ENCODE peak calls at places on chromosome 11, in seven cellular contexts. U is SK-N-SH, K is stomach, G is astrocyte, A is thoracic aorta, X is prostate gland, I is PC-3. O is an unnamed sample.

GRCh38 chr11:1879941-1880720 is 11.6 kb downstream of the PRR33 start:
- DNase-seq in U (peak; percentile 25), K (no peak), G (peak; percentile 13), A (no peak), X (no peak), I (no peak), O (peak; percentile 79)

GRCh38 chr11:77487790-77488189 is 13.9 kb upstream of the PAK1 start:
- DNase-seq in U (no peak), K (no peak), G (no peak), A (no peak), X (no peak), I (no peak), O (no peak)

GRCh38 chr11:86427441-86427840 is 52.8 kb downstream of the CCDC81 start:
- DNase-seq in U (no peak), K (no peak), G (no peak), A (no peak), X (no peak), I (no peak), O (no peak)

GRCh38 chr11:94776351-94777321 is 8.5 kb downstream of the AMOTL1 start:
- DNase-seq in U (no peak), K (peak; percentile 29), G (peak; percentile 78), A (no peak), X (peak; percentile 40), I (peak; percentile 69), O (peak; percentile 60)

GRCh38 chr11:20647976-20648565 is 21.3 kb upstream of the NELL1 start:
- DNase-seq in U (peak; percentile 74), K (peak; percentile 36), G (peak; percentile 5), A (no peak), X (peak; percentile 29), I (peak; percentile 71), O (no peak)

GRCh38 chr11:85656777-85657176 is 8.2 kb downstream of the CREBZF start:
- DNase-seq in U (no peak), K (no peak), G (no peak), A (no peak), X (no peak), I (no peak), O (no peak)

GRCh38 chr11:24453129-24453723 is 43.6 kb upstream of the LUZP2 start:
- DNase-seq in U (no peak), K (no peak), G (peak; percentile 45), A (no peak), X (no peak), I (peak; percentile 46), O (peak; percentile 1)

GRCh38 chr11:43712676-43713075 is 32.1 kb downstream of the HSD17B12 start:
- DNase-seq in U (no peak), K (no peak), G (peak; percentile 25), A (no peak), X (no peak), I (peak; percentile 28), O (no peak)

GRCh38 chr11:65435981-65436411 is 13.4 kb downstream of the NEAT1 start:
- DNase-seq in U (no peak), K (peak; percentile 49), G (no peak), A (no peak), X (peak; percentile 36), I (no peak), O (no peak)

GRCh38 chr11:48880021-48880441 is 103.7 kb downstream of the TRIM51G start:
- DNase-seq in U (no peak), K (no peak), G (no peak), A (no peak), X (no peak), I (no peak), O (no peak)

GRCh38 chr11:124977006-124977405 is 23.0 kb downstream of the CCDC15 start:
- DNase-seq in U (no peak), K (no peak), G (no peak), A (no peak), X (no peak), I (no peak), O (no peak)

GRCh38 chr11:68213555-68214172 is 568 bp upstream of the KMT5B start:
- DNase-seq in U (peak; percentile 94), K (peak; percentile 90), G (peak; percentile 96), A (peak; percentile 35), X (peak; percentile 87), I (peak; percentile 91), O (peak; percentile 94)

GRCh38 chr11:59289356-59289755 is 69.3 kb upstream of the OR5AN1 start:
- DNase-seq in U (no peak), K (no peak), G (no peak), A (no peak), X (no peak), I (no peak), O (no peak)

GRCh38 chr11:19725379-19726079 is 12.9 kb downstream of the NAV2 start:
- DNase-seq in U (no peak), K (peak; percentile 41), G (peak; percentile 26), A (peak; percentile 44), X (peak; percentile 70), I (peak; percentile 91), O (no peak)

GRCh38 chr11:134276396-134277175 is 407 bp downstream of the GLB1L3 start:
- DNase-seq in U (peak; percentile 77), K (no peak), G (no peak), A (no peak), X (no peak), I (no peak), O (no peak)

GRCh38 chr11:56889986-56890385 is 98.7 kb upstream of the OR5AK2 start:
- DNase-seq in U (no peak), K (no peak), G (no peak), A (no peak), X (no peak), I (no peak), O (no peak)

GRCh38 chr11:124424384-124424921 is at the start of gene OR8B4:
- DNase-seq in U (no peak), K (no peak), G (no peak), A (no peak), X (no peak), I (no peak), O (no peak)

GRCh38 chr11:101567086-101567485 is 16.7 kb downstream of the TRPC6 start:
- DNase-seq in U (no peak), K (no peak), G (no peak), A (no peak), X (no peak), I (no peak), O (no peak)

GRCh38 chr11:77136074-77136473 is 8.0 kb downstream of the MYO7A start:
- DNase-seq in U (no peak), K (no peak), G (peak; percentile 46), A (no peak), X (no peak), I (peak; percentile 62), O (no peak)

GRCh38 chr11:72685560-72686480 is 11.6 kb upstream of the PDE2A start:
- DNase-seq in U (peak; percentile 66), K (no peak), G (no peak), A (no peak), X (no peak), I (no peak), O (no peak)

GRCh38 chr11:60906132-60906972 is at the start of gene PRPF19:
- DNase-seq in U (peak; percentile 97), K (peak; percentile 98), G (peak; percentile 85), A (peak; percentile 92), X (peak; percentile 96), I (peak; percentile 100), O (peak; percentile 93)

GRCh38 chr11:66561178-66561974 is 7.0 kb downstream of the CTSF start:
- DNase-seq in U (no peak), K (no peak), G (no peak), A (no peak), X (no peak), I (no peak), O (no peak)

DNA sequence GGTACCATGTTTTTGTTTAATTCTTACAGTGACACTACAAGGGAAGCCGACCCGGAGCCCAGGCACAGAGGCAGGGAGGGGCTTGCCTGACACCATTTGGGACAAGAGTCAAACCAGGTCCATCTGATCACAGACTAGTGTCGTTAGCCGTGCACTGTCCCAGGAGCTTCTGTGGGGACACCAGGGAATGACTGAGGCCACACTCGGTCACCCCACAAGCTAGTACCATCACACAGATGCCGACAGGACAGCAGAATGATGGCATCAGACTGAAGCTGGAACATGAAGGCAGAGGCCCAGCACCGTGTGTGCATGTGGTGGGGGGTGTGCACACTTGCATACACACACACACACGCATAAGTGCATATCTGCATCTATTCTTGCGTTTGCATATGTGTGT is 61.5 kb upstream of the NECTIN1 start:
- DNase-seq in U (no peak), K (no peak), G (no peak), A (no peak), X (no peak), I (no peak), O (no peak)
- H3K27me3 ChIP-seq in U (no peaks in the 10 kb centered on the region), K (no peaks in the 10 kb centered on the region), G (no peaks in the 10 kb centered on the region), A (no peaks in the 10 kb centered on the region), X (no peaks in the 10 kb centered on the region), I (peaks cover 40% of the 10 kb centered on the region), O (no peaks in the 10 kb centered on the region)

GRCh38 chr11:3197878-3198528 is 20.6 kb downstream of the MRGPRG start:
- DNase-seq in U (peak; percentile 36), K (no peak), G (no peak), A (no peak), X (no peak), I (no peak), O (no peak)
- H3K27me3 ChIP-seq in U (peaks cover 14% of the 10 kb centered on the region), K (peaks cover 36% of the 10 kb centered on the region), G (peaks cover 19% of the 10 kb centered on the region), A (no peaks in the 10 kb centered on the region), X (peaks cover 6% of the 10 kb centered on the region), I (peaks cover 23% of the 10 kb centered on the region), O (no peaks in the 10 kb centered on the region)

GRCh38 chr11:64409707-64410395 is 50.9 kb downstream of the RPS6KA4 start:
- DNase-seq in U (no peak), K (no peak), G (peak; percentile 13), A (no peak), X (no peak), I (no peak), O (no peak)
- H3K27me3 ChIP-seq in U (no peaks in the 10 kb centered on the region), K (no peaks in the 10 kb centered on the region), G (peaks cover 5% of the 10 kb centered on the region), A (no peaks in the 10 kb centered on the region), X (no peaks in the 10 kb centered on the region), I (no peaks in the 10 kb centered on the region), O (no peaks in the 10 kb centered on the region)

GRCh38 chr11:131662310-131662709 is 291.9 kb downstream of the NTM start:
- DNase-seq in U (no peak), K (no peak), G (no peak), A (no peak), X (no peak), I (no peak), O (no peak)
- H3K27me3 ChIP-seq in U (no peaks in the 10 kb centered on the region), K (no peaks in the 10 kb centered on the region), G (no peaks in the 10 kb centered on the region), A (no peaks in the 10 kb centered on the region), X (no peaks in the 10 kb centered on the region), I (peaks cover 73% of the 10 kb centered on the region), O (no peaks in the 10 kb centered on the region)

GRCh38 chr11:8261316-8261715 is 2.4 kb downstream of the LMO1 start:
- DNase-seq in U (no peak), K (peak; percentile 17), G (no peak), A (no peak), X (no peak), I (no peak), O (no peak)
- H3K27me3 ChIP-seq in U (peaks cover 35% of the 10 kb centered on the region), K (peaks cover 52% of the 10 kb centered on the region), G (peaks cover 40% of the 10 kb centered on the region), A (no peaks in the 10 kb centered on the region), X (no peaks in the 10 kb centered on the region), I (peaks cover 43% of the 10 kb centered on the region), O (peaks cover 14% of the 10 kb centered on the region)

DNA sequence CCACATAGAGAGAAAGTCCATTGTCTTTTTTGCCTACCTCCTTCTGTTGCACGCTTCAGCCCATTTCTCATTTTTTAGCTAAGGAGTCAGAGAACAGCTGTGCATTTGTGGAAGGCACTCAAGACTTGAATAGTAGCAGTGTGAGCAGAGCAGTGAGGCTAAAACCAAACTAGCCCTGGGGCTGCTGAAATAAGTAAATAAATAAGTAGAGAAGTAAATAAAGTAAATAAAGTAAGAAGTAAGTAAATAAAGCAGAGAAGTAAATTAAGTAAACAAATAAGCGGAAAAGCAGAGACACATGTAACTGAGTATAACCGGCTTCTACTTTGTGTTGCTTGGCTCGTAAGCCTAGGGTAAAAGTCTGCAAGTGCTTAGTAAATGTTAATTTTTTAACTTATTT is 2.4 kb upstream of the OR52L1 start:
- DNase-seq in U (no peak), K (no peak), G (no peak), A (no peak), X (no peak), I (no peak), O (no peak)
- H3K27me3 ChIP-seq in U (no peaks in the 10 kb centered on the region), K (no peaks in the 10 kb centered on the region), G (no peaks in the 10 kb centered on the region), A (no peaks in the 10 kb centered on the region), X (no peaks in the 10 kb centered on the region), I (peaks cover 3% of the 10 kb centered on the region), O (no peaks in the 10 kb centered on the region)